ENCODE peak calls at places on chromosomes 3 and 15, in six cellular contexts. T is HepG2, A is GM23338, R is GM12878, I is H1, U is K562. H is an unnamed sample.

GRCh38 chr15:20351448-20351961 is 190.1 kb downstream of the GOLGA6L6 start:
- DNase-seq in T (no peak), A (no peak), R (no peak), I (no peak), U (no peak), H (peak)

GRCh38 chr15:60379466-60380274 is 18.1 kb downstream of the ANXA2 start:
- DNase-seq in T (peak), A (peak), R (no peak), I (no peak), U (no peak), H (no peak)

GRCh38 chr15:69595009-69595825 is 142.6 kb downstream of the RPLP1 start:
- DNase-seq in T (no peak), A (no peak), R (no peak), I (no peak), U (no peak), H (no peak)

GRCh38 chr3:44648564-44649229 is at the start of gene ZNF35:
- DNase-seq in T (no peak), A (peak), R (peak), I (peak), U (peak), H (peak)

GRCh38 chr3:167843483-167843882 is 108.0 kb downstream of the SERPINI1 start:
- DNase-seq in T (no peak), A (no peak), R (no peak), I (no peak), U (no peak), H (no peak)

GRCh38 chr3:197802505-197803459 is 11.7 kb downstream of the LRCH3 start:
- DNase-seq in T (no peak), A (peak), R (no peak), I (no peak), U (peak), H (no peak)

GRCh38 chr3:8239718-8240698 is 261.6 kb upstream of the LMCD1 start:
- DNase-seq in T (peak), A (peak), R (no peak), I (no peak), U (peak), H (peak)

GRCh38 chr3:185724761-185725160 is 100.1 kb downstream of the IGF2BP2 start:
- DNase-seq in T (no peak), A (peak), R (no peak), I (no peak), U (no peak), H (peak)

GRCh38 chr3:170307998-170308398 is 49.5 kb upstream of the SKIL start:
- DNase-seq in T (peak), A (peak), R (no peak), I (no peak), U (peak), H (no peak)

DNA sequence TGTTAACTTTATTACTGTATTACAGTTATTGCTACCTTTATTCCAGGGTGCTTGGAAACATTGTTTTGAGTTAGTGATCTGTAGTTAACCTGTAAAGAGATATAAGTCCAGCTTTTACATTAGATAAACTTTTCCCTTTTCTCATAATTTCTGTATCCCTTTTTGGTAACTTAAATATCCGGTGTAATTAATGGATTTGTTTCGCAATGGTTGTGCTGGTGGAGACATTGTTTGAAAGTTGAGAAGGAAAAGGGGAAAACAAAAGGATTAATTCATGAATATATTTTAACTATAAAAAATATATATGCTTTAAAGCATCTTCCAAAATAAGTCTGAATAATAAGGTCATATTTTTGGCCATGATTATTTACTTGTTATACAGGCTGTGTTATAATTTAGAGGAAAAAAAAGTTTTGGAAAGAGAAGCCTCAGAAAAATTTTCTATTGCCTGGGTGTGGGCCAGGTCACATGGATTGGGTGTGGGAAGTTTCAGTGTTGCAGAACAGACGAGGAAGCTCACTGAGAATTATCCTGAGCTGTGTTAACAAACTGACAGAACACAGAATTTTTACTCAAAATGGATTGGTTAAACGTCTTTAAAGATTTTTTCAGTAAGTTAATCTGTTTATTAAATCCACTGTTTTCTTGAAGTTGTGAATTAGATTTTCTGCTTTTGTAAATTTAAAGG is 27.7 kb upstream of the IL20RB start:
- DNase-seq in T (no peak), A (no peak), R (no peak), I (no peak), U (no peak), H (no peak)
- TF ChIP-seq CREB1 in T (no peak), A (no peak), R (no peak), I (no peak), U (no peak), H (no peak)

GRCh38 chr15:40282144-40282869 is 557 bp downstream of the ANKRD63 start:
- DNase-seq in T (peak), A (peak), R (no peak), I (no peak), U (peak), H (peak)

GRCh38 chr15:40281057-40281850 is 1.6 kb downstream of the ANKRD63 start:
- DNase-seq in T (no peak), A (peak), R (no peak), I (no peak), U (no peak), H (peak)

GRCh38 chr15:40285151-40285898 is 2.5 kb upstream of the ANKRD63 start:
- DNase-seq in T (no peak), A (no peak), R (no peak), I (no peak), U (no peak), H (no peak)

GRCh38 chr15:40283615-40284306 is 897 bp upstream of the ANKRD63 start:
- DNase-seq in T (no peak), A (peak), R (no peak), I (no peak), U (no peak), H (no peak)

DNA sequence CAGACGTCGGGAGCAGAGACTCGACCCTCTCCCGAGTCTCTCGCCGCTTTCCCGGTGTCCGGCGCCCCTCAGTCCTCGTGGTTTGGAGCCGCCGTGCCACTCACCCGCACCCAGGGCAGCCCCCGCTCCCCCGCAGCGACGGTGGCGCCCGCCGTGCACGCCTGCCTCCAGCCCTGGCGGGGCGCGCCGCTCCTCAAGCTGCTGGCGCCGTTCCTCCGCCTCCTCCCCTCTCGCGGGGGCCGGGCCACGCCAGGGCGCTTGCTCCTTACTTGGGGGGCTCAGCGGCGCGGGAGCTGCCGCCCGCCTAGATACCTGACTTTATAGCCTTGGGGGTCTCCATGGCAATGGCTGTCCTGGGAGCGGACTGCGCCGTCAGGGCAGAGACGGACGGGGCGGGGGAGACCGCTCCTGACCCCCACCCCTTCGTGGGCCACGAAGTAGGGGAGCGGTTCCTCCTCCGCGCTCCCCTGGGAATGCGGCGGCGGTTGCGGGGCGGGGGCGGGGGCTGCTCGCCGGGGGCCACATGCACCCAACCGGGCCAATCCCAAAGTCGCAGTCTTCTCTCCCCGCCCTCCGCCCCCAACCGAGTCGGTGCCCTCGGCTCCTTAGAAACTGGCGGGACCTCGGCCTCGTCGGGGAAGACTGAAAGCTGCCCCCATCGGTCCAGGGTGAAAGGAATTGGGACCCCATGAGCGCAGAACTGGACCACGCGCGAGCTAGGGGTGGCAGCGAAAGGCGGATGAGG is at the start of gene ANKRD63:
- DNase-seq in T (no peak), A (peak), R (no peak), I (no peak), U (peak), H (no peak)
- TF ChIP-seq CREB1 in T (no peak), A (no peak), R (no peak), I (no peak), U (no peak), H (no peak)

GRCh38 chr15:40452296-40453090 is 11.7 kb downstream of the BAHD1 start:
- DNase-seq in T (no peak), A (no peak), R (no peak), I (no peak), U (no peak), H (no peak)
- TF ChIP-seq CREB1 in T (no peak), A (no peak), R (no peak), I (no peak), U (no peak), H (no peak)

GRCh38 chr15:67019886-67020520 is 45.4 kb upstream of the SMAD3 start:
- DNase-seq in T (no peak), A (no peak), R (no peak), I (no peak), U (no peak), H (no peak)
- TF ChIP-seq CREB1 in T (no peak), A (no peak), R (no peak), I (no peak), U (no peak), H (no peak)

H was measured in WTC11.